ENCODE peak calls at places on chromosome 22, in four cellular contexts. A is stomach, E is tibial nerve, G is left ventricle myocardium inferior. Y is an unnamed sample.

GRCh38 chr22:19937616-19938473 is 3.7 kb upstream of the COMT start:
- DNase-seq in A (peak; percentile 81), E (no peak), G (no peak), Y (no peak)

GRCh38 chr22:42074153-42074750 is at the start of gene PHETA2:
- DNase-seq in A (peak; percentile 61), E (no peak), G (peak; percentile 57), Y (no peak)

GRCh38 chr22:40853961-40854360 is 2.5 kb downstream of the ST13 start:
- DNase-seq in A (no peak), E (no peak), G (no peak), Y (no peak)

GRCh38 chr22:42162728-42163489 is 32.3 kb upstream of the CYP2D6 start:
- DNase-seq in A (no peak), E (no peak), G (no peak), Y (no peak)

GRCh38 chr22:20552913-20553401 is 45.5 kb downstream of the MED15 start:
- DNase-seq in A (no peak), E (no peak), G (no peak), Y (no peak)

GRCh38 chr22:44409211-44409648 is 88.8 kb downstream of the RTL6 start:
- DNase-seq in A (no peak), E (no peak), G (no peak), Y (no peak)

GRCh38 chr22:44743804-44744211 is 8.6 kb upstream of the ARHGAP8 start:
- DNase-seq in A (no peak), E (no peak), G (no peak), Y (no peak)

GRCh38 chr22:17368727-17369552 is at the start of gene CECR2:
- DNase-seq in A (no peak), E (no peak), G (peak; percentile 59), Y (no peak)

GRCh38 chr22:19568337-19569311 is 44.4 kb upstream of the CLDN5 start:
- DNase-seq in A (no peak), E (no peak), G (no peak), Y (no peak)

GRCh38 chr22:30246962-30247376 is 410 bp upstream of the LIF start:
- DNase-seq in A (no peak), E (no peak), G (no peak), Y (no peak)

GRCh38 chr22:41480397-41480735 is 11.4 kb downstream of the ACO2 start:
- DNase-seq in A (no peak), E (no peak), G (no peak), Y (no peak)

GRCh38 chr22:30175743-30176288 is 70.7 kb downstream of the LIF start:
- DNase-seq in A (no peak), E (no peak), G (no peak), Y (no peak)

GRCh38 chr22:38937541-38937940 is 19.9 kb upstream of the APOBEC3A start:
- DNase-seq in A (peak; percentile 15), E (no peak), G (no peak), Y (no peak)

GRCh38 chr22:21042978-21043855 is 2.5 kb upstream of the LRRC74B start:
- DNase-seq in A (no peak), E (no peak), G (no peak), Y (no peak)

GRCh38 chr22:40022536-40023225 is 27.9 kb downstream of the FAM83F start:
- DNase-seq in A (peak; percentile 65), E (no peak), G (no peak), Y (no peak)

GRCh38 chr22:49954354-49954753 is 6.2 kb upstream of the PIM3 start:
- DNase-seq in A (peak; percentile 68), E (no peak), G (peak; percentile 79), Y (no peak)

GRCh38 chr22:50678218-50678650 is 5.6 kb downstream of the SHANK3 start:
- DNase-seq in A (peak; percentile 14), E (no peak), G (no peak), Y (no peak)

GRCh38 chr22:47206185-47206584 is 443.7 kb downstream of the TBC1D22A start:
- DNase-seq in A (no peak), E (no peak), G (no peak), Y (no peak)
- H3K9me3 ChIP-seq in A (no peaks in the 10 kb centered on the region), E (no peaks in the 10 kb centered on the region), G (no peaks in the 10 kb centered on the region), Y (no peaks in the 10 kb centered on the region)

GRCh38 chr22:22976033-22976922 is 88.7 kb downstream of the IGLL5 start:
- DNase-seq in A (no peak), E (no peak), G (no peak), Y (no peak)
- H3K4me3 ChIP-seq in A (no peak overlapping the region), E (no peak overlapping the region), G (no peak overlapping the region), Y (no peak overlapping the region)

GRCh38 chr22:31350410-31350863 is 4.3 kb upstream of the PATZ1 start:
- DNase-seq in A (peak; percentile 43), E (no peak), G (no peak), Y (no peak)
- H3K4me1 ChIP-seq in A (peaks cover 16% of the 10 kb centered on the region), E (peaks cover 8% of the 10 kb centered on the region), G (peaks cover 18% of the 10 kb centered on the region), Y (peaks cover 11% of the 10 kb centered on the region)

GRCh38 chr22:48370508-48371325 is 1457.0 kb downstream of the BRD1 start:
- DNase-seq in A (no peak), E (no peak), G (no peak), Y (no peak)

GRCh38 chr22:48369789-48370507 is 1457.7 kb downstream of the BRD1 start:
- DNase-seq in A (peak; percentile 21), E (no peak), G (no peak), Y (no peak)

GRCh38 chr22:48373626-48374173 is 1454.0 kb downstream of the BRD1 start:
- DNase-seq in A (no peak), E (no peak), G (no peak), Y (no peak)

GRCh38 chr22:48372395-48372794 is 1455.3 kb downstream of the BRD1 start:
- DNase-seq in A (no peak), E (no peak), G (no peak), Y (no peak)

GRCh38 chr22:48371391-48371790 is 1456.3 kb downstream of the BRD1 start:
- DNase-seq in A (no peak), E (no peak), G (no peak), Y (no peak)
- H3K9me3 ChIP-seq in A (no peaks in the 10 kb centered on the region), E (no peaks in the 10 kb centered on the region), G (no peaks in the 10 kb centered on the region), Y (no peaks in the 10 kb centered on the region)

GRCh38 chr22:46845281-46846153 is 83.1 kb downstream of the TBC1D22A start:
- DNase-seq in A (no peak), E (no peak), G (no peak), Y (no peak)

GRCh38 chr22:46844606-46845210 is 82.3 kb downstream of the TBC1D22A start:
- DNase-seq in A (no peak), E (no peak), G (no peak), Y (no peak)

GRCh38 chr22:46841528-46841927 is 79.1 kb downstream of the TBC1D22A start:
- DNase-seq in A (no peak), E (no peak), G (no peak), Y (no peak)

GRCh38 chr22:46842606-46843005 is 80.2 kb downstream of the TBC1D22A start:
- DNase-seq in A (no peak), E (no peak), G (no peak), Y (no peak)

DNA sequence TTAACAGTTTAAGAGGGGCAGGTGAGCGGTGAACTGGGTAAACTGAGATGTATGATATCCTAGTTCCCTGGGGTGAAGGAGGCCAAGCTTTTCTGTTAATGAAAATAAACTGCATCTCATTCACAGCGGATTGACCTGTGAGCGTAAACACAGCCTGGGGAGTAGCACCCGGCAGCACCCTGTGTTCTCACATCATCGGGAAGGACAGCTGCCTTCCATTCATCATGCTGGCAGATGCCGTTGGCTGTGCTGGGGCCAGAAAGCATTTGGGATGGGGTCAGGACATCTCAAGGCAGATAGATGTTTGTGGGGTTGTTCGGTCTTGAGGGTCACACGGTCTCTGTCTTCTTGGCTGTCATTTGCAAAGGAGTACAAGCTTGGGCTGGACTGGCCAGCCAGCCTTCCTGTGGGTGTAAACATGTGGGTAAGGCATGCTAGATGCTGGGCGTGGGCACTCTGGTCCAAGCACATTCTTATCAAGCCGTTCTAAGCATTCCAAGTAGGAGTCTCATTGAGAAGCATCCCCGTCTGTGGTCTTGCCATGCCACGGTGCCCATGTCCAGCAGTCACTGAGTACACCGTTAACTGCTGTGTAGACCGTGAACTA is 81.3 kb downstream of the TBC1D22A start:
- DNase-seq in A (no peak), E (no peak), G (no peak), Y (no peak)
- H3K4me3 ChIP-seq in A (no peak overlapping the region), E (no peak overlapping the region), G (no peak overlapping the region), Y (no peak overlapping the region)

GRCh38 chr22:43295660-43296059 is 47.5 kb downstream of the SCUBE1 start:
- DNase-seq in A (no peak), E (no peak), G (no peak), Y (no peak)
- H3K4me1 ChIP-seq in A (peaks cover 46% of the 10 kb centered on the region), E (peaks cover 88% of the 10 kb centered on the region), G (peaks cover 35% of the 10 kb centered on the region), Y (no peaks in the 10 kb centered on the region)

GRCh38 chr22:36702832-36703210 is 731 bp downstream of the CACNG2 start:
- DNase-seq in A (no peak), E (no peak), G (no peak), Y (no peak)

GRCh38 chr22:36701941-36702640 is 1.5 kb downstream of the CACNG2 start:
- DNase-seq in A (no peak), E (no peak), G (no peak), Y (no peak)

DNA sequence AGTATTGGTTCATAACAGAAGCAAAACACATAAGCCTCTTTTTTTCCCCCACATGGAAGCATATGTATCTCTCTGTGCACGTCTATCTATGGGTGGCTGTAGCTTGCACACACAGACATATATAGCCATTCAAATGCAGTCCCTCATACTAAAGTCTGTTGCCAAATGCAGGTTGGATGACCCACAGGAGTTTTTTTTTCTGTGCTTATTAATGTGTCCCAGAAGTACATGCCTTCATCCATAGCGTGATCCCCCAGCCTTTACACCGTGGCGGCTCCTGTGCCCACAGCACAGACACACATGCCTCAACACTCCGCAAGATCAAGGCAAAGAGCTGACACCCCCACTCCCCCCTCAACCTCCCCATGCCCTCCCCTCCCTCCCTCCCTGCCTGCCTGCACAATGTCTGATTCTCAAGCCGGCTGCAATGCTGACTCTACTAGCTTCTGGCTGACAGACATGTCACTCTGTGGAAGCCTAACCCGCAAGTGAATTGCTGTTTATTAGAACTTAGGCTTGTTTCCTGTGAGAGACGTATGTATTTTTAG is 2.3 kb downstream of the CACNG2 start:
- DNase-seq in A (no peak), E (no peak), G (no peak), Y (no peak)
- H3K9me3 ChIP-seq in A (no peaks in the 10 kb centered on the region), E (no peaks in the 10 kb centered on the region), G (no peaks in the 10 kb centered on the region), Y (no peaks in the 10 kb centered on the region)

GRCh38 chr22:22839570-22840314 is 47.9 kb upstream of the IGLL5 start:
- DNase-seq in A (no peak), E (no peak), G (no peak), Y (no peak)
- H3K4me3 ChIP-seq in A (no peak overlapping the region), E (no peak overlapping the region), G (no peak overlapping the region), Y (no peak overlapping the region)

Y was measured in effector memory CD4-positive, alpha-beta T cell.